ENCODE peak calls at places on chromosomes 1 and 21, in four cellular contexts. W, G, E and J are unnamed samples.

GRCh38 chr1:13760340-13760739 is 60.4 kb downstream of the PRDM2 start:
- DNase-seq in G (no peak), E (no peak), W (no peak), J (no peak)

GRCh38 chr1:114083186-114083585 is 70.5 kb downstream of the SYT6 start:
- DNase-seq in E (peak), G (no peak), W (peak), J (peak)

GRCh38 chr1:59150537-59151386 is 146.1 kb upstream of the FGGY start:
- DNase-seq in E (peak), W (peak), G (peak), J (peak)

GRCh38 chr1:111988377-111988742 is 1.1 kb downstream of the KCND3 start:
- DNase-seq in E (no peak), W (no peak), G (no peak), J (no peak)

GRCh38 chr1:162070094-162070748 is 730 bp downstream of the NOS1AP start:
- DNase-seq in E (peak), G (no peak), W (no peak), J (no peak)

GRCh38 chr1:228885845-228886244 is 150.6 kb downstream of the RHOU start:
- DNase-seq in E (no peak), W (no peak), G (no peak), J (no peak)

GRCh38 chr21:39144191-39144590 is 39.1 kb downstream of the PSMG1 start:
- DNase-seq in E (no peak), G (no peak), W (no peak), J (no peak)

GRCh38 chr1:234372011-234372757 is 1.1 kb upstream of the COA6 start:
- DNase-seq in E (no peak), W (peak), G (no peak), J (peak)

GRCh38 chr1:199184180-199184579 is 545.3 kb downstream of the PTPRC start:
- DNase-seq in E (no peak), G (no peak), W (no peak), J (no peak)

GRCh38 chr1:210689741-210690635 is 361.3 kb downstream of the HHAT start:
- DNase-seq in W (no peak), G (no peak), E (no peak), J (no peak)

GRCh38 chr1:100308777-100309176 is 42.8 kb downstream of the RTCA start:
- DNase-seq in E (no peak), W (peak), G (no peak), J (peak)

GRCh38 chr21:18801468-18801867 is 397.9 kb upstream of the TMPRSS15 start:
- DNase-seq in G (no peak), E (peak), W (peak), J (peak)

GRCh38 chr1:38044224-38045215 is 2.1 kb downstream of the POU3F1 start:
- DNase-seq in E (no peak), W (no peak), G (no peak), J (no peak)

GRCh38 chr1:38047603-38048146 is 1.1 kb upstream of the POU3F1 start:
- DNase-seq in G (no peak), W (peak), E (no peak), J (peak)

GRCh38 chr1:38046884-38047602 is 450 bp upstream of the POU3F1 start:
- DNase-seq in W (peak), G (no peak), E (peak), J (peak)

GRCh38 chr1:38046333-38046883 is at the start of gene POU3F1:
- DNase-seq in W (no peak), G (no peak), E (no peak), J (no peak)

GRCh38 chr1:38045431-38046332 is 911 bp downstream of the POU3F1 start:
- DNase-seq in E (no peak), G (no peak), W (no peak), J (peak)
- H3K4me3 ChIP-seq in E (no peak), G (no peak), W (peak), J (peak)

DNA sequence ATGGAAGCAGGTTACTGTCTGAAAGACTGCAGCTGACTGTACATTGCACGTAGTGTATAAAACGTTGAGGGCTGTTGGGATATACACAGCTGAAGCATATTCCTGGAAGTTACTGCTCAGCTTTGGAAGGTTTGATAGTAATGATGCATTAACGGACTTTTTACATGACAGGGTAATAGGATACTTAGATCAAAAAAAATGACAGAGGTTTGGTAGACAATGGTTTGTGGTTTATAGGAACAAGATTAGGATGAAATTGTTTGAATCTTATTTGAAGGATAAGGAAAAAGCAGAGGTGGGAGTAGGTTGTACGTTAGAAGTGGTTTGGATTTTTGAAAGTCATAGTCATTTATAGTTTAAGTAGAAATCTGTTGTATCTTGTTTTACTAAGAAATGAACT is 33.0 kb downstream of the ADGRL2 start:
- DNase-seq in E (no peak), G (no peak), W (peak), J (no peak)
- TF ChIP-seq CTCF in E (no peak), G (no peak), W (no peak), J (no peak)

GRCh38 chr1:118275716-118276115 is 90.7 kb upstream of the SPAG17 start:
- DNase-seq in E (no peak), G (no peak), W (no peak), J (peak)
- H3K4me3 ChIP-seq in E (no peak), G (no peak), W (no peak), J (no peak)

GRCh38 chr1:107477233-107477632 is 336.4 kb downstream of the NTNG1 start:
- DNase-seq in G (no peak), E (no peak), W (no peak), J (no peak)
- TF ChIP-seq CTCF in G (no peak), E (peak), W (peak), J (peak)